ENCODE peak calls at places on chromosomes 3 and 15, in five cellular contexts. Q is Panc1, O is GM13977, W is BE2C, L is Calu3. G is an unnamed sample.

GRCh38 chr3:13896473-13897154 is 16.7 kb upstream of the WNT7A start:
- DNase-seq in L (peak), W (peak), Q (no peak), O (peak), G (peak)

GRCh38 chr3:1135194-1135593 is 42.4 kb downstream of the CNTN6 start:
- DNase-seq in O (no peak), W (no peak), L (no peak), Q (no peak), G (no peak)

GRCh38 chr15:63452552-63453136 is 51.7 kb upstream of the USP3 start:
- DNase-seq in Q (no peak), L (no peak), W (no peak), O (no peak), G (no peak)

GRCh38 chr3:3405131-3405530 is 225.6 kb upstream of the CRBN start:
- DNase-seq in W (no peak), O (no peak), L (no peak), Q (no peak), G (no peak)

GRCh38 chr3:48240000-48240710 is 749 bp upstream of the ZNF589 start:
- DNase-seq in O (no peak), L (no peak), W (peak), Q (no peak), G (no peak)

GRCh38 chr15:52094811-52095584 is 17.6 kb downstream of the BCL2L10 start:
- DNase-seq in O (no peak), W (no peak), Q (no peak), L (no peak), G (no peak)

GRCh38 chr15:58438111-58438510 is 6.3 kb downstream of the LIPC start:
- DNase-seq in O (no peak), L (no peak), Q (no peak), W (no peak), G (no peak)

GRCh38 chr3:153163349-153164008 is 1.5 kb downstream of the RAP2B start:
- DNase-seq in O (no peak), L (no peak), Q (no peak), W (no peak), G (no peak)

GRCh38 chr3:70358978-70359580 is 46.6 kb upstream of the MDFIC2 start:
- DNase-seq in O (no peak), L (peak), W (peak), Q (peak), G (no peak)

GRCh38 chr15:50993598-50993997 is 85.1 kb downstream of the AP4E1 start:
- DNase-seq in O (no peak), W (no peak), Q (no peak), L (no peak), G (no peak)

GRCh38 chr3:88410259-88410658 is 260.5 kb downstream of the C3orf38 start:
- DNase-seq in O (no peak), L (no peak), Q (no peak), W (no peak), G (no peak)
- TF ChIP-seq CTCF in O (no peak), L (no peak), Q (no peak), W (no peak), G (no peak)

GRCh38 chr3:132029182-132029902 is 5.5 kb downstream of the CPNE4 start:
- DNase-seq in O (peak), L (peak), W (peak), Q (peak), G (peak)
- TF ChIP-seq CTCF in O (peak), L (peak), W (peak), Q (peak), G (peak)

GRCh38 chr3:50189274-50189673 is 2.1 kb upstream of the GNAT1 start:
- DNase-seq in L (peak), Q (peak), O (peak), W (peak), G (peak)
- TF ChIP-seq CTCF in L (peak), Q (peak), O (peak), W (peak), G (peak)

DNA sequence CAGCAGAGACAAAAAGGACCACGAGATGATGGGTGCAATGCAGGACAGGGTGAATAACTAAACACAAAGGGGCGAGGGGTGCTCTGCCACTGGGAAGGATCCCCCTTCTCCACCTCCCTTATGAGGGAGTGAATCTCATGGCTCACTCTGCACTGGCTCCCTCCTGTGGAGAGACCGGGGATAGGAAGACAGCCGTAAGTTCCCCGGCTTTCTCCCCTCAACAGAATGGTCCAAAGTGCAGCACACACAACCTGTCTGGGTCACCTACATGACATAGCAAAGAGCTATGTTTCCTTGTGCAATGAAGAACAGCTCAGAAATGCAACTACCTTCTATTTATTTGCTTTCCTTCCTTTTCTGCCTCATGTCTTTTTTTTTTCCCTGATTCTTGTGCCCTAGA is 7.8 kb upstream of the ACSBG1 start:
- DNase-seq in W (peak), L (peak), O (no peak), Q (no peak), G (peak)
- TF ChIP-seq CTCF in W (peak), L (peak), O (peak), Q (peak), G (no peak)

GRCh38 chr3:5122741-5123706 is 932 bp downstream of the ARL8B start:
- DNase-seq in L (peak), Q (no peak), O (peak), W (no peak), G (peak)
- TF ChIP-seq CTCF in L (no peak), Q (no peak), O (peak), W (no peak), G (no peak)

DNA sequence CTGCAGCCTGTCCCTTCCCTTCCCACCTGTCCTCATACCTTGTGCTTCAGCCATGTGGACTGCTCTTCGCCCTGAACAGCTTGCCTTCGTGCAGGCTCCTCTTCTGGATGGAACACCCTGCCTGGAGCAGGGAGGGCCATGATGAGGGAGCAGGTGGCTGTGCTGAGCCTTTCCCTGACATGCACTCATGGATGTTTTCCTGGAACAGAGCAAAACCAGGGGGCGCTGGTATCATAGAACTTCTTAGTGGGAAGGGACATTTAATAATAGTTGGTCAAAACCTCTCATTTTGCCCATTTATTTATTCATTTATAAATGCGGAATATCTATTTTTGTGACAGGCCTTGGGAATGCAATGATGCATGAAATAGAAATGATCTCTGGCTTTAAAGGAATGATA is 149.3 kb downstream of the CACNA1D start:
- DNase-seq in O (no peak), L (no peak), Q (no peak), W (no peak), G (no peak)
- TF ChIP-seq CTCF in O (no peak), L (no peak), Q (no peak), W (peak), G (no peak)

DNA sequence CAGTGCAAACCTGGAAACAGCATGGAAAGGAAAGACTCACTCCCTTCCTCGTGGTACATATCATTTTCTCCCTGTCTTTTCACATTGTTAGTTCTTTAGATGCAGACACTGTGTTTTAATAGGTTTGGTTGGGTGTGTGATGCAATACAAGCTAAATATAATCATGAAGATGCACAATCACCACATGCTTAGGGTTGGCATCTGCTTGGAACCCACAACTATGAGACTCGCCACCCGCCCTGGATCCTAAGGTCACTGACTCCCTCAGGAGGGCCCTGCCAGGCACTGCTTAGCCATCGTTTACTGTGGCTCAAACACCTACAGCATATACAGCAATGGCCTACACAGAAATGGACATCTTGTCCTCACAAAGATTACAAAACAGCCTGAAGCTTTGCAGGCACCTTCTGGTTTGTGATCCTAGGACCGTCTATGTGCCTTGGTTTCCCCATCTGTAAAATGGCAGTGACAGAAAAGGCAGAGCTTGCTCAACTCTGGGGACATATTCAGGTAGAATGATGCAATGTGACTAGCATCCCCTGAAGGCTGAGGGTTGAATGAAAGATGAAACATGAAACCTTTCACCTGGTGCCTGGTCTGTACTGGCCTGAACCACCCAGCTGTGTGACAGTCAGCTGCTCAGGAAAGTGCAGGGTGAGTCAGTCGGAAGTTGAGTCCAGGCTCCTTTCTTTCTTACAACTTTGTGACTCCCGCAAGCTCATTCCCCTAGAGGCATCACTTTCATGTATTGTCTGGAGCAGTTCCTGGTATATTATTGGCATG is 123.6 kb upstream of the PFN2 start:
- DNase-seq in O (no peak), W (no peak), Q (no peak), L (peak), G (no peak)
- TF ChIP-seq CTCF in O (no peak), W (no peak), Q (no peak), L (no peak), G (no peak)

GRCh38 chr3:37307321-37307720 is 132.9 kb upstream of the LRRFIP2 start:
- DNase-seq in W (no peak), L (no peak), O (no peak), Q (no peak), G (no peak)
- TF ChIP-seq CTCF in W (no peak), L (no peak), O (no peak), Q (no peak), G (no peak)

GRCh38 chr3:101676219-101676764 is 640 bp downstream of the ZBTB11 start:
- DNase-seq in Q (no peak), L (peak), W (peak), O (peak), G (peak)

GRCh38 chr3:101675709-101676218 is 1.2 kb downstream of the ZBTB11 start:
- DNase-seq in Q (no peak), W (peak), O (no peak), L (peak), G (no peak)

GRCh38 chr3:101677436-101678286 is 729 bp upstream of the ZBTB11 start:
- DNase-seq in Q (no peak), W (peak), L (peak), O (no peak), G (no peak)

GRCh38 chr3:101674518-101674917 is 2.4 kb downstream of the ZBTB11 start:
- DNase-seq in O (no peak), Q (no peak), L (no peak), W (no peak), G (no peak)

DNA sequence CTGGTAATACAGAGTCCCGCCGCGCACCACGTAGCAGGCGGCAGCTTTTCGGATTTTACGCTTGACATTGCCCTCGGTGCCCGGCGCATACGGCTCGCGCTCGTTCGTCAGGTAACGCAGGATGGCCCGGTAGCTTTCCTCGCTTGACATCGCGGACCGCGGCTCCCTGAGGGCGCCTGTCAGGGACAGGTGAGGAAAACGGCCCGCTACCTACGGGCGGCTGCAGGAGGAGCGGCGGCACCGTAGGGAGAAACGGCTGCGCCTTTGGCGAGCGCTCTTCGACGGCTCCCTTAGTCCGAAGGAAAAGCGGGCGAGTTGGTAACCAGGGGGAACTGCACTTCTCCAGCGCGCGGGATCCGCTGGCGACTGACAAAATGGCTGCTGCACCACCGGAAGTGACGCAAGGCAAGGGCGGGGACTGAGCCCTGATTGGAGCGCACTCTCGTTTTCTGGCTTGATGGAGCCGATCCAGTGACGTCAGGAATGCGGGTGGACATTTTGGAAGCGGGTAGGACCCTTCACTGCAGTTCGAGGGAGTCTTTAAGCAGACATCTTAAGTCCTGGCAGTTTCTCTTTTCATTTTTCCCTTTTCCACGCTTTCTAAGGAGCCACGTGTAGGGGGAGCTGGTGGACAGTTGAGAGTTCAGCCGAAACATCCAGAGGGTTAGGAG is at the start of gene ZBTB11:
- DNase-seq in W (peak), L (peak), Q (peak), O (peak), G (peak)
- TF ChIP-seq CTCF in W (peak), L (no peak), Q (peak), O (peak), G (peak)